ENCODE peak calls at places on chromosomes 13 and 19, in four cellular contexts. X is pancreas; A is activated CD4-positive, alpha-beta T cell treated with anti-CD3 and anti-CD28 coated beads, Interleukin-2, amount 50 U/mL, for 1 hour; S is epithelial cell of esophagus. B is an unnamed sample.

GRCh38 chr13:26061947-26062346 is 10.1 kb upstream of the SHISA2 start:
- DNase-seq in S (peak; percentile 88), X (no peak), A (no peak), B (no peak)

GRCh38 chr19:29303035-29303706 is 90.2 kb upstream of the UQCRFS1 start:
- DNase-seq in A (no peak), S (no peak), X (no peak), B (no peak)

GRCh38 chr19:45768644-45769053 is 403 bp downstream of the SIX5 start:
- DNase-seq in A (peak; percentile 28), S (peak; percentile 65), X (peak; percentile 78), B (peak; percentile 67)

GRCh38 chr13:41648314-41648935 is 191.1 kb downstream of the RGCC start:
- DNase-seq in S (peak; percentile 57), X (no peak), A (no peak), B (no peak)

GRCh38 chr13:101248739-101249138 is 167.6 kb downstream of the NALCN start:
- DNase-seq in X (no peak), A (no peak), S (no peak), B (no peak)

GRCh38 chr13:60090579-60090978 is 73.1 kb downstream of the DIAPH3 start:
- DNase-seq in A (no peak), S (no peak), X (no peak), B (no peak)

GRCh38 chr19:48480476-48481190 is 11.5 kb downstream of the CYTH2 start:
- DNase-seq in X (peak; percentile 81), S (no peak), A (peak; percentile 56), B (no peak)

GRCh38 chr19:3536429-3537100 is 2.4 kb upstream of the TEKTIP1 start:
- DNase-seq in X (peak; percentile 51), A (no peak), S (peak; percentile 38), B (no peak)

GRCh38 chr13:109673477-109673876 is 112.9 kb downstream of the IRS2 start:
- DNase-seq in X (no peak), A (no peak), S (no peak), B (no peak)

GRCh38 chr19:32231691-32232090 is 113.7 kb upstream of the ZNF507 start:
- DNase-seq in S (no peak), A (no peak), X (no peak), B (no peak)

GRCh38 chr13:113410472-113411201 is 42.7 kb downstream of the ADPRHL1 start:
- DNase-seq in X (peak; percentile 41), A (no peak), S (peak; percentile 13), B (no peak)

GRCh38 chr13:22114630-22115311 is 443.9 kb downstream of the FGF9 start:
- DNase-seq in X (no peak), A (no peak), S (no peak), B (no peak)

GRCh38 chr13:70732611-70733010 is 624.4 kb upstream of the KLHL1 start:
- DNase-seq in S (no peak), A (no peak), X (no peak), B (no peak)

GRCh38 chr13:93151277-93151676 is 75.3 kb upstream of the GPC6 start:
- DNase-seq in S (peak; percentile 87), X (no peak), A (no peak), B (no peak)

GRCh38 chr19:17292301-17293074 is 10.7 kb downstream of the ABHD8 start:
- DNase-seq in S (peak; percentile 92), X (peak; percentile 82), A (peak; percentile 69), B (no peak)

GRCh38 chr19:3821857-3822364 is 35.7 kb upstream of the MATK start:
- DNase-seq in A (peak; percentile 90), S (no peak), X (peak; percentile 92), B (peak; percentile 65)

GRCh38 chr13:69109891-69110525 is 997.6 kb upstream of the ATXN8OS start:
- DNase-seq in S (peak; percentile 38), A (no peak), X (no peak), B (no peak)

GRCh38 chr19:14325134-14325533 is 56.1 kb upstream of the ADGRE5 start:
- DNase-seq in X (no peak), S (no peak), A (no peak), B (no peak)